ENCODE peak calls at places on chromosomes 11 and 22, in six cellular contexts. O is amniotic epithelial cell; A is iPS DF 6.9; Y is stimulated activated CD4-positive, alpha-beta T cell treated with anti-CD3 and anti-CD28 coated beads, Interleukin-1b, Interleukin-23, amount 100 ng/mL, for 1 hour; V is brain microvascular endothelial cell; B is AG04450. H is an unnamed sample.

GRCh38 chr11:128653828-128654231 is 40.0 kb upstream of the FLI1 start:
- DNase-seq in O (peak; percentile 45), A (peak; percentile 18), Y (no peak), V (peak; percentile 84), B (no peak), H (no peak)

GRCh38 chr22:43110444-43110926 is at the start of gene BIK:
- DNase-seq in O (peak; percentile 40), A (no peak), Y (peak; percentile 16), V (no peak), B (no peak), H (peak; percentile 53)

GRCh38 chr11:41612415-41612814 is 153.0 kb upstream of the LRRC4C start:
- DNase-seq in O (no peak), A (peak; percentile 1), Y (no peak), V (no peak), B (no peak), H (no peak)

GRCh38 chr11:112718483-112718882 is 242.7 kb upstream of the NCAM1 start:
- DNase-seq in O (no peak), A (no peak), Y (no peak), V (no peak), B (no peak), H (no peak)

GRCh38 chr11:94776351-94777321 is 8.5 kb downstream of the AMOTL1 start:
- DNase-seq in O (peak; percentile 87), A (no peak), Y (no peak), V (no peak), B (no peak), H (no peak)

GRCh38 chr11:79363861-79364378 is 76.9 kb downstream of the TENM4 start:
- DNase-seq in O (no peak), A (no peak), Y (no peak), V (no peak), B (no peak), H (no peak)

GRCh38 chr11:66974724-66975402 is at the start of gene C11orf86:
- DNase-seq in O (peak; percentile 40), A (no peak), Y (no peak), V (no peak), B (no peak), H (no peak)

GRCh38 chr11:46456676-46457432 is 65.3 kb upstream of the CHRM4 start:
- DNase-seq in O (no peak), A (no peak), Y (no peak), V (no peak), B (no peak), H (no peak)

GRCh38 chr22:39255449-39256185 is 10.8 kb upstream of the PDGFB start:
- DNase-seq in O (no peak), A (no peak), Y (no peak), V (no peak), B (no peak), H (no peak)

GRCh38 chr11:43992138-43992537 is 49.7 kb downstream of the C11orf96 start:
- DNase-seq in O (no peak), A (no peak), Y (no peak), V (no peak), B (no peak), H (no peak)

GRCh38 chr11:90476442-90477007 is 253.7 kb upstream of the CHORDC1 start:
- DNase-seq in O (peak; percentile 56), A (no peak), Y (no peak), V (peak; percentile 43), B (no peak), H (peak; percentile 28)

GRCh38 chr11:95788921-95789505 is 569 bp downstream of the FAM76B start:
- DNase-seq in O (peak; percentile 16), A (no peak), Y (no peak), V (peak; percentile 39), B (no peak), H (peak; percentile 57)

GRCh38 chr11:63212742-63213141 is 30.7 kb downstream of the SLC22A25 start:
- DNase-seq in O (peak; percentile 1), A (peak; percentile 5), Y (no peak), V (peak; percentile 16), B (no peak), H (peak; percentile 32)

GRCh38 chr11:106668147-106668546 is 350.1 kb downstream of the GUCY1A2 start:
- DNase-seq in O (peak; percentile 22), A (no peak), Y (no peak), V (peak; percentile 71), B (peak; percentile 16), H (no peak)

GRCh38 chr11:119696378-119697157 is 32.4 kb downstream of the NECTIN1 start:
- DNase-seq in O (no peak), A (no peak), Y (no peak), V (no peak), B (no peak), H (no peak)

GRCh38 chr11:119460582-119460981 is 37.6 kb upstream of the THY1 start:
- DNase-seq in O (peak; percentile 97), A (no peak), Y (no peak), V (peak; percentile 59), B (peak; percentile 95), H (no peak)

GRCh38 chr22:35559354-35560005 is 18.8 kb downstream of the RASD2 start:
- DNase-seq in O (peak; percentile 77), A (no peak), Y (no peak), V (no peak), B (no peak), H (no peak)

GRCh38 chr22:49659924-49660315 is 167.8 kb downstream of the BRD1 start:
- DNase-seq in O (no peak), A (no peak), Y (no peak), V (no peak), B (no peak), H (no peak)

GRCh38 chr11:47241740-47242400 is 6.7 kb downstream of the ACP2 start:
- DNase-seq in O (peak; percentile 11), A (no peak), Y (no peak), V (no peak), B (no peak), H (no peak)

GRCh38 chr11:105206633-105207032 is 67.1 kb upstream of the CARD18 start:
- DNase-seq in O (no peak), A (no peak), Y (no peak), V (no peak), B (no peak), H (no peak)

GRCh38 chr11:128911701-128912100 is 20.5 kb downstream of the KCNJ5 start:
- DNase-seq in O (no peak), A (no peak), Y (no peak), V (no peak), B (no peak), H (no peak)

GRCh38 chr11:92843455-92843854 is 126.0 kb upstream of the MTNR1B start:
- DNase-seq in O (no peak), A (no peak), Y (no peak), V (no peak), B (no peak), H (no peak)

GRCh38 chr11:69199583-69200295 is 44.0 kb downstream of the SMIM38 start:
- DNase-seq in O (no peak), A (no peak), Y (no peak), V (no peak), B (no peak), H (no peak)

GRCh38 chr11:62004473-62004872 is 37.0 kb upstream of the FTH1 start:
- DNase-seq in O (peak; percentile 69), A (no peak), Y (no peak), V (peak; percentile 56), B (peak; percentile 42), H (no peak)

GRCh38 chr22:40300884-40301672 is 45.2 kb upstream of the ADSL start:
- DNase-seq in O (no peak), A (no peak), Y (no peak), V (no peak), B (no peak), H (no peak)

GRCh38 chr11:3058753-3059664 is 1.8 kb upstream of the CARS1 start:
- DNase-seq in O (peak; percentile 89), A (no peak), Y (no peak), V (peak; percentile 84), B (peak; percentile 70), H (no peak)

GRCh38 chr22:41302016-41302767 is 867 bp downstream of the ZC3H7B start:
- DNase-seq in O (no peak), A (no peak), Y (no peak), V (no peak), B (no peak), H (no peak)

GRCh38 chr22:50139843-50140415 is 30.6 kb upstream of the PANX2 start:
- DNase-seq in O (no peak), A (no peak), Y (no peak), V (no peak), B (no peak), H (no peak)

GRCh38 chr11:63670077-63670737 is 969 bp downstream of the ATL3 start:
- DNase-seq in O (peak; percentile 79), A (no peak), Y (no peak), V (no peak), B (no peak), H (no peak)

GRCh38 chr22:40258463-40259046 is 80.8 kb downstream of the TNRC6B start:
- DNase-seq in O (peak; percentile 74), A (no peak), Y (no peak), V (peak; percentile 16), B (no peak), H (no peak)

GRCh38 chr22:46777609-46777970 is 15.1 kb downstream of the TBC1D22A start:
- DNase-seq in O (no peak), A (no peak), Y (no peak), V (no peak), B (no peak), H (no peak)

GRCh38 chr11:20026629-20027545 is 133.4 kb downstream of the DBX1 start:
- DNase-seq in O (no peak), A (peak; percentile 97), Y (no peak), V (no peak), B (no peak), H (no peak)

GRCh38 chr11:87063982-87064381 is 26.2 kb downstream of the TMEM135 start:
- DNase-seq in O (peak; percentile 39), A (no peak), Y (no peak), V (peak; percentile 29), B (no peak), H (no peak)

GRCh38 chr11:95485115-95485900 is 254.3 kb upstream of the SESN3 start:
- DNase-seq in O (no peak), A (no peak), Y (no peak), V (peak; percentile 33), B (no peak), H (no peak)

GRCh38 chr11:126862664-126863247 is 137.8 kb downstream of the KIRREL3 start:
- DNase-seq in O (no peak), A (peak; percentile 11), Y (no peak), V (no peak), B (no peak), H (no peak)

GRCh38 chr22:18023509-18024275 is 669 bp downstream of the MICAL3 start:
- DNase-seq in O (peak; percentile 73), A (no peak), Y (no peak), V (no peak), B (peak; percentile 48), H (peak; percentile 31)

GRCh38 chr11:11735586-11735985 is 106.2 kb upstream of the USP47 start:
- DNase-seq in O (no peak), A (no peak), Y (no peak), V (no peak), B (no peak), H (no peak)

H was measured in activated CD8-positive, alpha-beta T cell treated with anti-CD3 and anti-CD28 coated beads, Interleukin-2, amount 10 ng/mL, durations not matched to agents 7 days and 5 days.